ENCODE peak calls at places on chromosomes 5 and 9, in seven cellular contexts. Q is hepatocyte; N is IMR-90; H is GM13977; J is activated CD8-positive, alpha-beta T cell treated with anti-CD3 and anti-CD28 coated beads for 36 hours; O is activated B cell treated with CpG ODN at 0.5 μM for 24 hours; M is PC-9. X is an unnamed sample.

GRCh38 chr9:108546223-108546622 is 309.6 kb downstream of the ACTL7B start:
- DNase-seq in Q (no peak), N (no peak), H (no peak), J (no peak), O (no peak), M (no peak), X (no peak)

GRCh38 chr5:124438390-124439380 is 307.8 kb downstream of the ZNF608 start:
- DNase-seq in Q (no peak), N (no peak), H (no peak), J (no peak), O (no peak), M (no peak), X (no peak)

GRCh38 chr5:37771731-37772130 is 68.1 kb downstream of the GDNF start:
- DNase-seq in Q (no peak), N (peak), H (no peak), J (no peak), O (no peak), M (peak), X (no peak)

GRCh38 chr5:84724683-84725082 is 340.0 kb upstream of the EDIL3 start:
- DNase-seq in Q (no peak), N (peak), H (no peak), J (no peak), O (no peak), M (no peak), X (no peak)

GRCh38 chr5:122473138-122473843 is 161.3 kb downstream of the SNCAIP start:
- DNase-seq in Q (no peak), N (no peak), H (no peak), J (no peak), O (no peak), M (no peak), X (no peak)

GRCh38 chr9:138122676-138123075 is 245.1 kb downstream of the CACNA1B start:
- DNase-seq in Q (no peak), N (no peak), H (no peak), J (no peak), O (no peak), M (no peak), X (no peak)

GRCh38 chr5:147773587-147773986 is 8.9 kb downstream of the JAKMIP2 start:
- DNase-seq in Q (no peak), N (no peak), H (no peak), J (no peak), O (no peak), M (no peak), X (no peak)

GRCh38 chr5:108748354-108749129 is 845 bp downstream of the FER start:
- DNase-seq in Q (peak), N (peak), H (peak), J (peak), O (peak), M (peak), X (peak)

GRCh38 chr5:10792336-10792735 is 31.3 kb upstream of the DAP start:
- DNase-seq in Q (no peak), N (no peak), H (no peak), J (no peak), O (no peak), M (no peak), X (no peak)

GRCh38 chr9:7174884-7175283 is 417.1 kb downstream of the KDM4C start:
- DNase-seq in Q (no peak), N (no peak), H (no peak), J (no peak), O (no peak), M (no peak), X (no peak)

GRCh38 chr5:56838409-56839039 is 23.2 kb downstream of the MAP3K1 start:
- DNase-seq in Q (peak), N (peak), H (peak), J (no peak), O (no peak), M (peak), X (no peak)

GRCh38 chr9:98118640-98119601 is at the start of gene TRIM14:
- DNase-seq in Q (peak), N (peak), H (peak), J (peak), O (peak), M (no peak), X (peak)
- TF ChIP-seq CTCF in Q (peak), N (peak), H (peak), J (no peak), O (no peak), M (peak), X (peak)

GRCh38 chr5:112372543-112372942 is 46.5 kb downstream of the EPB41L4A start:
- DNase-seq in Q (no peak), N (no peak), H (no peak), J (no peak), O (no peak), M (no peak), X (no peak)
- TF ChIP-seq CTCF in Q (no peak), N (no peak), H (no peak), J (no peak), O (no peak), M (no peak), X (no peak)

DNA sequence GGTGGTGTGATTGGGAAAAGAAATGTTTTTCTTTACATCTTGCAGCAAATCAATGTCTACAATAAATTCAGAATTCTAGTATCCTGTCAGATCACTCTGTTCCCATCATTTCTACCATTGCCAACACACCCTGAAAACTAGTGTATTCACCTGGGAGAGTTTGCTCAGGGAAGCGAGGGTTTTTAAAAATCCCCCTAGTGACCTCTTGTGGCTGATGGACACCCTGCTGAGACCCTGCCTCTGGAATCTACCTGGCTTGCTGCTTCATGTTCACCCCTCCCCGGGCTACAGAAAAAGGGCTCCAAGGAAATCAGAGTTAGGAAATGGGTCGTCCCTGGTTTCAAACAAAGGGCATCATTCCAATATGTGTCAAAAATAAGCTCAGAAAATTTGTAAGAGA is 21.4 kb upstream of the ALDOB start:
- DNase-seq in Q (no peak), N (no peak), H (no peak), J (no peak), O (no peak), M (no peak), X (no peak)
- TF ChIP-seq CTCF in Q (peak), N (no peak), H (no peak), J (no peak), O (no peak), M (no peak), X (no peak)

GRCh38 chr5:141040093-141040762 is 10.9 kb upstream of the PCDHB1 start:
- DNase-seq in Q (peak), N (no peak), H (no peak), J (no peak), O (no peak), M (no peak), X (no peak)
- TF ChIP-seq CTCF in Q (peak), N (no peak), H (no peak), J (peak), O (no peak), M (peak), X (peak)

GRCh38 chr5:175847503-175847902 is 23.9 kb upstream of the CPLX2 start:
- DNase-seq in Q (no peak), N (peak), H (no peak), J (peak), O (no peak), M (no peak), X (peak)
- TF ChIP-seq CTCF in Q (no peak), N (peak), H (no peak), J (no peak), O (no peak), M (no peak), X (no peak)

DNA sequence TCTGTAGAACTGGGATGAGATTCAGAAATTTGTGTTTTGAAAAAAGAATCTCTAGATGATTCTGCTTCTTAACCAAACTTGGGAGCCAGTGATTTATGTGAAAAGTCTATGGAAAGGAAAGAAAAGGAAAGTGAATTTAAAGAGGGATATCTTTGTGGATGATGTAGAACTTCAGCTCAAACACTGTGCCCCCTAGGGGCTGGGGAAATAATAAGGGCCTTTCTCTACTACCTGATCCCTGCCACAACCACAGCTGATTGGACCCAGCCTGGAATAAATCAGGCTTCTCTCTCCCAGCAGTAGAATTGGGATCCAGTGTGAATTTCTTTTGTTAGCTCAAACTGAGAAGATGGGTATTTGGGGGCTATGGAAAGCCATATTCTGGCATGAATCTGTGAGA is 155.0 kb downstream of the PRELID2 start:
- DNase-seq in Q (no peak), N (no peak), H (no peak), J (no peak), O (no peak), M (no peak), X (no peak)
- TF ChIP-seq CTCF in Q (no peak), N (no peak), H (peak), J (no peak), O (no peak), M (peak), X (no peak)

GRCh38 chr9:35452481-35452880 is 37.4 kb upstream of the RUSC2 start:
- DNase-seq in Q (no peak), N (no peak), H (no peak), J (no peak), O (no peak), M (no peak), X (no peak)
- TF ChIP-seq CTCF in Q (no peak), N (peak), H (no peak), J (no peak), O (no peak), M (no peak), X (no peak)

GRCh38 chr5:14328144-14328543 is 185.0 kb downstream of the TRIO start:
- DNase-seq in Q (no peak), N (no peak), H (no peak), J (no peak), O (no peak), M (no peak), X (no peak)

GRCh38 chr5:14327624-14328023 is 184.5 kb downstream of the TRIO start:
- DNase-seq in Q (no peak), N (no peak), H (no peak), J (no peak), O (no peak), M (no peak), X (no peak)

GRCh38 chr5:14325369-14325768 is 182.2 kb downstream of the TRIO start:
- DNase-seq in Q (no peak), N (peak), H (no peak), J (no peak), O (no peak), M (no peak), X (no peak)

GRCh38 chr5:14323466-14323865 is 180.3 kb downstream of the TRIO start:
- DNase-seq in Q (no peak), N (no peak), H (no peak), J (no peak), O (no peak), M (no peak), X (no peak)

GRCh38 chr5:14326035-14326909 is 183.1 kb downstream of the TRIO start:
- DNase-seq in Q (peak), N (no peak), H (no peak), J (no peak), O (no peak), M (no peak), X (no peak)
- TF ChIP-seq CTCF in Q (peak), N (peak), H (peak), J (no peak), O (no peak), M (no peak), X (no peak)